ENCODE peak calls at places on chromosomes 6 and 20, in seven cellular contexts. One of them, this sample, is unnamed.

GRCh38 chr6:158780963-158781691 is 38.0 kb downstream of the EZR start:
- DNase-seq in heart right ventricle: no peak
- DNase-seq in cardiac fibroblast: no peak
- DNase-seq in endodermal cell: no peak
- DNase-seq in Peyer's patch: peak
- DNase-seq in psoas muscle: no peak
- DNase-seq in NB4: no peak
- DNase-seq in this sample: no peak

GRCh38 chr6:110067837-110068591 is 89.9 kb downstream of the GPR6 start:
- DNase-seq in heart right ventricle: no peak
- DNase-seq in cardiac fibroblast: peak
- DNase-seq in endodermal cell: no peak
- DNase-seq in Peyer's patch: no peak
- DNase-seq in psoas muscle: no peak
- DNase-seq in NB4: no peak
- DNase-seq in this sample: no peak

GRCh38 chr6:80642452-80642851 is 536.0 kb downstream of the BCKDHB start:
- DNase-seq in heart right ventricle: no peak
- DNase-seq in cardiac fibroblast: no peak
- DNase-seq in endodermal cell: no peak
- DNase-seq in Peyer's patch: no peak
- DNase-seq in psoas muscle: no peak
- DNase-seq in NB4: no peak
- DNase-seq in this sample: no peak

GRCh38 chr6:39295538-39295937 is 18.7 kb downstream of the KCNK17 start:
- DNase-seq in heart right ventricle: no peak
- DNase-seq in cardiac fibroblast: no peak
- DNase-seq in endodermal cell: no peak
- DNase-seq in Peyer's patch: peak
- DNase-seq in psoas muscle: peak
- DNase-seq in NB4: no peak
- DNase-seq in this sample: no peak

GRCh38 chr6:108720798-108721197 is 127.4 kb upstream of the ARMC2 start:
- DNase-seq in heart right ventricle: no peak
- DNase-seq in cardiac fibroblast: no peak
- DNase-seq in endodermal cell: peak
- DNase-seq in Peyer's patch: no peak
- DNase-seq in psoas muscle: no peak
- DNase-seq in NB4: no peak
- DNase-seq in this sample: no peak

GRCh38 chr6:24242924-24243323 is 114.9 kb downstream of the DCDC2 start:
- DNase-seq in heart right ventricle: no peak
- DNase-seq in cardiac fibroblast: no peak
- DNase-seq in endodermal cell: no peak
- DNase-seq in Peyer's patch: no peak
- DNase-seq in psoas muscle: no peak
- DNase-seq in NB4: no peak
- DNase-seq in this sample: no peak

GRCh38 chr6:151292974-151293373 is 53.2 kb downstream of the AKAP12 start:
- DNase-seq in heart right ventricle: no peak
- DNase-seq in cardiac fibroblast: peak
- DNase-seq in endodermal cell: no peak
- DNase-seq in Peyer's patch: no peak
- DNase-seq in psoas muscle: no peak
- DNase-seq in NB4: no peak
- DNase-seq in this sample: no peak

GRCh38 chr6:98832282-98833100 is 1.9 kb upstream of the POU3F2 start:
- DNase-seq in heart right ventricle: no peak
- DNase-seq in cardiac fibroblast: peak
- DNase-seq in endodermal cell: peak
- DNase-seq in Peyer's patch: no peak
- DNase-seq in psoas muscle: no peak
- DNase-seq in NB4: no peak
- DNase-seq in this sample: no peak

GRCh38 chr6:89299451-89299850 is 15.6 kb downstream of the GABRR2 start:
- DNase-seq in heart right ventricle: no peak
- DNase-seq in cardiac fibroblast: peak
- DNase-seq in endodermal cell: no peak
- DNase-seq in Peyer's patch: no peak
- DNase-seq in psoas muscle: no peak
- DNase-seq in NB4: no peak
- DNase-seq in this sample: no peak

GRCh38 chr20:46084805-46085792 is 4.7 kb downstream of the NCOA5 start:
- DNase-seq in heart right ventricle: no peak
- DNase-seq in cardiac fibroblast: peak
- DNase-seq in endodermal cell: no peak
- DNase-seq in Peyer's patch: no peak
- DNase-seq in psoas muscle: no peak
- DNase-seq in NB4: peak
- DNase-seq in this sample: no peak

GRCh38 chr6:2719053-2719375 is 31.7 kb downstream of the MYLK4 start:
- DNase-seq in heart right ventricle: no peak
- DNase-seq in cardiac fibroblast: peak
- DNase-seq in endodermal cell: no peak
- DNase-seq in Peyer's patch: no peak
- DNase-seq in psoas muscle: no peak
- DNase-seq in NB4: no peak
- DNase-seq in this sample: no peak

GRCh38 chr6:1526689-1527088 is 83.0 kb upstream of the FOXC1 start:
- DNase-seq in heart right ventricle: no peak
- DNase-seq in cardiac fibroblast: peak
- DNase-seq in endodermal cell: no peak
- DNase-seq in Peyer's patch: no peak
- DNase-seq in psoas muscle: no peak
- DNase-seq in NB4: no peak
- DNase-seq in this sample: no peak

GRCh38 chr6:144931172-144932035 is 646.3 kb downstream of the UTRN start:
- DNase-seq in heart right ventricle: no peak
- DNase-seq in cardiac fibroblast: peak
- DNase-seq in endodermal cell: peak
- DNase-seq in Peyer's patch: peak
- DNase-seq in psoas muscle: no peak
- DNase-seq in NB4: peak
- DNase-seq in this sample: peak

GRCh38 chr6:89597988-89598387 is 40.6 kb downstream of the LYRM2 start:
- DNase-seq in heart right ventricle: no peak
- DNase-seq in cardiac fibroblast: peak
- DNase-seq in endodermal cell: peak
- DNase-seq in Peyer's patch: no peak
- DNase-seq in psoas muscle: no peak
- DNase-seq in NB4: peak
- DNase-seq in this sample: no peak

GRCh38 chr6:19669206-19669605 is 168.0 kb upstream of the ID4 start:
- DNase-seq in heart right ventricle: no peak
- DNase-seq in cardiac fibroblast: peak
- DNase-seq in endodermal cell: no peak
- DNase-seq in Peyer's patch: no peak
- DNase-seq in psoas muscle: no peak
- DNase-seq in NB4: no peak
- DNase-seq in this sample: no peak

GRCh38 chr6:85747093-85747492 is 104.4 kb upstream of the SYNCRIP start:
- DNase-seq in heart right ventricle: no peak
- DNase-seq in cardiac fibroblast: peak
- DNase-seq in endodermal cell: no peak
- DNase-seq in Peyer's patch: no peak
- DNase-seq in psoas muscle: no peak
- DNase-seq in NB4: no peak
- DNase-seq in this sample: no peak

GRCh38 chr6:108002365-108003221 is 44.6 kb upstream of the SEC63 start:
- DNase-seq in heart right ventricle: no peak
- DNase-seq in cardiac fibroblast: no peak
- DNase-seq in endodermal cell: peak
- DNase-seq in Peyer's patch: peak
- DNase-seq in psoas muscle: no peak
- DNase-seq in NB4: no peak
- DNase-seq in this sample: no peak

GRCh38 chr6:22135395-22135794 is 161.4 kb downstream of the PRL start:
- DNase-seq in heart right ventricle: no peak
- DNase-seq in cardiac fibroblast: no peak
- DNase-seq in endodermal cell: no peak
- DNase-seq in Peyer's patch: no peak
- DNase-seq in psoas muscle: no peak
- DNase-seq in NB4: no peak
- DNase-seq in this sample: no peak

GRCh38 chr6:1624848-1625341 is 15.2 kb downstream of the FOXC1 start:
- DNase-seq in heart right ventricle: peak
- DNase-seq in cardiac fibroblast: peak
- DNase-seq in endodermal cell: no peak
- DNase-seq in Peyer's patch: no peak
- DNase-seq in psoas muscle: peak
- DNase-seq in NB4: peak
- DNase-seq in this sample: no peak

GRCh38 chr6:33668914-33669313 is 42.6 kb downstream of the UQCC2 start:
- DNase-seq in heart right ventricle: no peak
- DNase-seq in cardiac fibroblast: no peak
- DNase-seq in endodermal cell: peak
- DNase-seq in Peyer's patch: peak
- DNase-seq in psoas muscle: no peak
- DNase-seq in NB4: no peak
- DNase-seq in this sample: peak

DNA sequence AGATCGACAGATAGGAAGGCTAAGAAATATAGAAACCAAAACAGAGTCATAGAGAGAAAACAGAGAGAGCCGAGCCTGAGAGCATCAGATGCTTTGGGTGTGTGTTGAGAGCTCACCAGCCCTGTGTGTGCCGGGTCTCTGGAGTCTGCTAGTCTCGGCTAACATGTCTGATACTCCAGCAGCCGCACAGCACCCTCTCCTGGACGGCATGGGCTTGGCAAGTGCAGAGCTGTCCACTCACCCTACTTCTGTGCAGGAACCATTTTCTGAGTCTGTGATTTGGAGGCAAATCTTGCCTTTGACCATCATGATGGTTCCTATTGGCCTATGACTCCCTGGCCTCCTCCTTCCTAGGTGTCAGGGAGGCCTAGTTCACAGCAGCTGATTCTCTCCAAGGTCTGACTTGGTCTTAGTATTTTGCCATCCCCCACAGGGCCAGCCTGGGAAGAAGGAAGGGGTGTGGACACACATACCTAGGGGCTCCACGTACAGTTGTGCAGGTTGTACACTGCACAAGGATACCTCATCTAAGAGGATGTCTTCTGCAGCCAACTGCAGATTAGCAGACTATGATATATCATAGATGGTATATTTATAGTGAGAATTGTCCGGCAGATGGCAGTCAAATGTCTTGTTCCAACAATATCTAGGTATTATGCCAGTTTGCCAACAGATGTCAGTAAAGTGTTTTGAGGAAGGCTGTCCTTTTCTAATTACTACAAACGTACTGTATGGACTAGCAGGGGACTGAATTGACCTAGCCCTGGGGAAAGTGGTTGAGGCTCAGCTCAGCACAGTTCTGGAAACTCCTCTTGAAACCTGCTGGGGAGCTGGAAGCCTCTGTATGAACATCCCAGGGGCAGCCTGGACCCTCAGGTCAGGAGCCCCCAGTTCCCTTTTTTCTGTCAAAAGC is 13.0 kb downstream of the FGD2 start:
- DNase-seq in heart right ventricle: peak
- DNase-seq in cardiac fibroblast: peak
- DNase-seq in endodermal cell: peak
- DNase-seq in Peyer's patch: peak
- DNase-seq in psoas muscle: peak
- DNase-seq in NB4: peak
- DNase-seq in this sample: peak
- TF ChIP-seq CTCF in heart right ventricle: peak
- TF ChIP-seq CTCF in cardiac fibroblast: peak
- TF ChIP-seq CTCF in endodermal cell: peak
- TF ChIP-seq CTCF in Peyer's patch: peak
- TF ChIP-seq CTCF in psoas muscle: peak
- TF ChIP-seq CTCF in NB4: peak
- TF ChIP-seq CTCF in this sample: peak

DNA sequence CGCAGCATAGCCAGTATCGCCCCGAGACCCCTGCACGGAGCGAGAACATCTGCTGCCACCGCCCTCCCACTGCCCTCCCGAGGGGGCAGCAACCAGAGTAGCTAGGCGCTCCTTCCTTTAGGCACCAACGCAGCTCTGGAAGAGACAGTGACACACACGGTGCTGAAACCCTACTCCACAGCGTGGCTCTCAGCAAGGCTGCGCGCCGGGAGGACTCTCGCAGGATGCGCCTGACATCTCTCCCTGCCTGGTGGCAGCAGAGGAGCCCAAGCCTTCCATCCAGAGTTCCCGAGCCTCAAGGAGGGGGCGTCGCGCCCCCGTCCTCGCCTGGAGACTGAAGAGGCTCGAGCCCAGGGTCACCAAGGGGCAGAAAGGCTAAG is 2.1 kb downstream of the TAF4 start:
- DNase-seq in heart right ventricle: no peak
- DNase-seq in cardiac fibroblast: peak
- DNase-seq in endodermal cell: peak
- DNase-seq in Peyer's patch: no peak
- DNase-seq in psoas muscle: peak
- DNase-seq in NB4: no peak
- DNase-seq in this sample: no peak
- H3K4me3 ChIP-seq in heart right ventricle: peak
- H3K4me3 ChIP-seq in cardiac fibroblast: peak
- H3K4me3 ChIP-seq in endodermal cell: peak
- H3K4me3 ChIP-seq in Peyer's patch: peak
- H3K4me3 ChIP-seq in psoas muscle: peak
- H3K4me3 ChIP-seq in NB4: no peak
- H3K4me3 ChIP-seq in this sample: no peak

DNA sequence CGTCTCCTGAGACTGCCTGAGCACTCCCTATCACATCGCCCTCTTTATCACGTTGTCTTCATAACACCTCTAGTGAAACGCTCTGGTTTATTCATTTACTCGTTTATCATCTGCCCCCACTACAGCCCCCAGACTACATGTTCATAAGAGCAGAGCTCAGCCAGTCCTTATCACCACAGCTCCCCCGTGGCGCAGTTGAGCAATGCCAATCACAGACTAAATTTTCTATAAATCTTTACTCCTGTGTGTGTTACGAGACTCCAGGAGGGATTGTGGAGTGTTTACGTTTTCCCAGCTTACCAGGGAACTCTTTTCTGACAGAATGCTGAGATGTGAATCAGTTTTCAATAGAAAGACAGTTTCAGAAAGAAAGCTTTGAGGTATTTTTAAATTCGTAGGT is 316.3 kb downstream of the ADGRB3 start:
- DNase-seq in heart right ventricle: no peak
- DNase-seq in cardiac fibroblast: peak
- DNase-seq in endodermal cell: no peak
- DNase-seq in Peyer's patch: no peak
- DNase-seq in psoas muscle: no peak
- DNase-seq in NB4: no peak
- DNase-seq in this sample: no peak
- TF ChIP-seq CTCF in heart right ventricle: no peak
- TF ChIP-seq CTCF in cardiac fibroblast: no peak
- TF ChIP-seq CTCF in endodermal cell: no peak
- TF ChIP-seq CTCF in Peyer's patch: no peak
- TF ChIP-seq CTCF in psoas muscle: no peak
- TF ChIP-seq CTCF in NB4: no peak
- TF ChIP-seq CTCF in this sample: no peak

GRCh38 chr20:59207742-59208357 is 44.2 kb downstream of the ZNF831 start:
- DNase-seq in heart right ventricle: peak
- DNase-seq in cardiac fibroblast: peak
- DNase-seq in endodermal cell: peak
- DNase-seq in Peyer's patch: peak
- DNase-seq in psoas muscle: peak
- DNase-seq in NB4: peak
- DNase-seq in this sample: peak
- H3K4me3 ChIP-seq in heart right ventricle: no peak
- H3K4me3 ChIP-seq in cardiac fibroblast: no peak
- H3K4me3 ChIP-seq in endodermal cell: no peak
- H3K4me3 ChIP-seq in Peyer's patch: no peak
- H3K4me3 ChIP-seq in psoas muscle: no peak
- H3K4me3 ChIP-seq in NB4: no peak
- H3K4me3 ChIP-seq in this sample: no peak

This sample was measured in GM12865.